ENCODE peak calls at places on chromosomes 12 and 14, in four cellular contexts. One of them, this sample, is unnamed.

GRCh38 chr12:21330682-21331253 is 3.9 kb downstream of the SLCO1A2 start:
- DNase-seq in K562: no peak
- DNase-seq in NCI-H524: no peak
- DNase-seq in hippocampal formation: no peak
- DNase-seq in this sample: no peak

GRCh38 chr12:71011261-71011660 is 90.7 kb upstream of the PTPRR start:
- DNase-seq in hippocampal formation: no peak
- DNase-seq in K562: no peak
- DNase-seq in NCI-H524: no peak
- DNase-seq in this sample: no peak

GRCh38 chr14:100156776-100157175 is 2.7 kb downstream of the DEGS2 start:
- DNase-seq in K562: no peak
- DNase-seq in NCI-H524: no peak
- DNase-seq in hippocampal formation: no peak
- DNase-seq in this sample: no peak

GRCh38 chr14:100674897-100675618 is 51.6 kb upstream of the DLK1 start:
- DNase-seq in K562: no peak
- DNase-seq in NCI-H524: no peak
- DNase-seq in hippocampal formation: no peak
- DNase-seq in this sample: no peak

GRCh38 chr12:27185234-27186045 is 58.6 kb upstream of the STK38L start:
- DNase-seq in NCI-H524: no peak
- DNase-seq in K562: no peak
- DNase-seq in hippocampal formation: no peak
- DNase-seq in this sample: peak

GRCh38 chr12:107645630-107646333 is 39.8 kb upstream of the PWP1 start:
- DNase-seq in K562: no peak
- DNase-seq in hippocampal formation: no peak
- DNase-seq in NCI-H524: no peak
- DNase-seq in this sample: peak

GRCh38 chr14:88002421-88002820 is 2.5 kb upstream of the GPR65 start:
- DNase-seq in NCI-H524: no peak
- DNase-seq in hippocampal formation: no peak
- DNase-seq in K562: no peak
- DNase-seq in this sample: no peak

GRCh38 chr12:122138181-122138580 is 35.8 kb downstream of the IL31 start:
- DNase-seq in K562: no peak
- DNase-seq in hippocampal formation: no peak
- DNase-seq in NCI-H524: no peak
- DNase-seq in this sample: no peak

GRCh38 chr12:54051916-54052744 is 1.5 kb upstream of the HOXC4 start:
- DNase-seq in NCI-H524: no peak
- DNase-seq in hippocampal formation: no peak
- DNase-seq in K562: no peak
- DNase-seq in this sample: no peak

GRCh38 chr12:118164798-118165486 is 29.0 kb downstream of the PEBP1 start:
- DNase-seq in hippocampal formation: peak
- DNase-seq in NCI-H524: no peak
- DNase-seq in K562: no peak
- DNase-seq in this sample: peak

GRCh38 chr12:452667-453210 is 7.0 kb upstream of the B4GALNT3 start:
- DNase-seq in NCI-H524: no peak
- DNase-seq in K562: peak
- DNase-seq in hippocampal formation: no peak
- DNase-seq in this sample: no peak

GRCh38 chr12:26473291-26473690 is 277.9 kb downstream of the SSPN start:
- DNase-seq in NCI-H524: peak
- DNase-seq in hippocampal formation: no peak
- DNase-seq in K562: no peak
- DNase-seq in this sample: no peak

GRCh38 chr14:96584199-96584906 is 82.2 kb downstream of the PAPOLA start:
- DNase-seq in NCI-H524: peak
- DNase-seq in hippocampal formation: no peak
- DNase-seq in K562: peak
- DNase-seq in this sample: peak

GRCh38 chr14:35366048-35366428 is 38.5 kb downstream of the NFKBIA start:
- DNase-seq in K562: no peak
- DNase-seq in hippocampal formation: no peak
- DNase-seq in NCI-H524: no peak
- DNase-seq in this sample: peak

GRCh38 chr12:90908465-90908864 is 46.5 kb downstream of the CCER1 start:
- DNase-seq in hippocampal formation: no peak
- DNase-seq in K562: no peak
- DNase-seq in NCI-H524: no peak
- DNase-seq in this sample: peak

GRCh38 chr12:54082402-54082892 is 28.8 kb downstream of the HOXC4 start:
- DNase-seq in NCI-H524: no peak
- DNase-seq in hippocampal formation: no peak
- DNase-seq in K562: peak
- DNase-seq in this sample: no peak

GRCh38 chr12:64801381-64801780 is 23.1 kb upstream of the TBC1D30 start:
- DNase-seq in hippocampal formation: no peak
- DNase-seq in K562: no peak
- DNase-seq in NCI-H524: no peak
- DNase-seq in this sample: peak

GRCh38 chr12:63906876-63907275 is 62.4 kb downstream of the SRGAP1 start:
- DNase-seq in K562: no peak
- DNase-seq in hippocampal formation: no peak
- DNase-seq in NCI-H524: no peak
- DNase-seq in this sample: no peak

GRCh38 chr12:27785882-27786570 is 6.0 kb upstream of the MANSC4 start:
- DNase-seq in hippocampal formation: no peak
- DNase-seq in K562: no peak
- DNase-seq in NCI-H524: no peak
- DNase-seq in this sample: peak

GRCh38 chr12:7060353-7060954 is at the start of gene C1S:
- DNase-seq in hippocampal formation: no peak
- DNase-seq in NCI-H524: no peak
- DNase-seq in K562: peak
- DNase-seq in this sample: peak

GRCh38 chr14:57884175-57884574 is 18.3 kb upstream of the SLC35F4 start:
- DNase-seq in hippocampal formation: no peak
- DNase-seq in K562: no peak
- DNase-seq in NCI-H524: no peak
- DNase-seq in this sample: no peak

GRCh38 chr12:97308576-97309198 is 153.9 kb upstream of the RMST start:
- DNase-seq in hippocampal formation: no peak
- DNase-seq in K562: peak
- DNase-seq in NCI-H524: peak
- DNase-seq in this sample: peak

GRCh38 chr12:26713885-26714383 is 119.1 kb downstream of the ITPR2 start:
- DNase-seq in K562: no peak
- DNase-seq in NCI-H524: no peak
- DNase-seq in hippocampal formation: no peak
- DNase-seq in this sample: no peak

GRCh38 chr12:76883826-76884225 is 5.0 kb upstream of the CSRP2 start:
- DNase-seq in hippocampal formation: no peak
- DNase-seq in K562: no peak
- DNase-seq in NCI-H524: no peak
- DNase-seq in this sample: no peak

GRCh38 chr12:19694627-19695026 is 255.3 kb downstream of the AEBP2 start:
- DNase-seq in NCI-H524: no peak
- DNase-seq in K562: no peak
- DNase-seq in hippocampal formation: no peak
- DNase-seq in this sample: no peak

GRCh38 chr14:63134801-63135200 is 69.4 kb upstream of the RHOJ start:
- DNase-seq in NCI-H524: peak
- DNase-seq in hippocampal formation: no peak
- DNase-seq in K562: no peak
- DNase-seq in this sample: peak

GRCh38 chr12:89544730-89545184 is 18.9 kb upstream of the POC1B start:
- DNase-seq in K562: no peak
- DNase-seq in NCI-H524: peak
- DNase-seq in hippocampal formation: peak
- DNase-seq in this sample: peak

GRCh38 chr12:15956413-15957185 is 45.5 kb downstream of the DERA start:
- DNase-seq in NCI-H524: no peak
- DNase-seq in K562: no peak
- DNase-seq in hippocampal formation: no peak
- DNase-seq in this sample: no peak

GRCh38 chr12:46892034-46892705 is 66.4 kb upstream of the SLC38A4 start:
- DNase-seq in NCI-H524: no peak
- DNase-seq in hippocampal formation: no peak
- DNase-seq in K562: no peak
- DNase-seq in this sample: no peak

GRCh38 chr12:105253882-105254513 is 18.0 kb upstream of the APPL2 start:
- DNase-seq in hippocampal formation: no peak
- DNase-seq in K562: peak
- DNase-seq in NCI-H524: no peak
- DNase-seq in this sample: peak

GRCh38 chr14:96997996-96998395 is 200.8 kb downstream of the VRK1 start:
- DNase-seq in K562: no peak
- DNase-seq in hippocampal formation: no peak
- DNase-seq in NCI-H524: no peak
- DNase-seq in this sample: no peak

GRCh38 chr12:102300824-102301461 is 103.3 kb upstream of the PMCH start:
- DNase-seq in NCI-H524: no peak
- DNase-seq in K562: peak
- DNase-seq in hippocampal formation: no peak
- DNase-seq in this sample: peak

GRCh38 chr12:62919827-62920226 is 15.1 kb downstream of the PPM1H start:
- DNase-seq in NCI-H524: peak
- DNase-seq in K562: no peak
- DNase-seq in hippocampal formation: peak
- DNase-seq in this sample: peak

GRCh38 chr14:69149461-69150244 is 3.3 kb downstream of the DCAF5 start:
- DNase-seq in hippocampal formation: no peak
- DNase-seq in NCI-H524: no peak
- DNase-seq in K562: no peak
- DNase-seq in this sample: peak

GRCh38 chr14:52175982-52176502 is 91.5 kb upstream of the PTGDR start:
- DNase-seq in hippocampal formation: no peak
- DNase-seq in NCI-H524: no peak
- DNase-seq in K562: no peak
- DNase-seq in this sample: no peak

GRCh38 chr14:94366146-94366887 is 22.1 kb downstream of the SERPINA1 start:
- DNase-seq in NCI-H524: no peak
- DNase-seq in hippocampal formation: no peak
- DNase-seq in K562: no peak
- DNase-seq in this sample: no peak

GRCh38 chr12:3752741-3753486 is at the start of gene CRACR2A:
- DNase-seq in hippocampal formation: no peak
- DNase-seq in K562: peak
- DNase-seq in NCI-H524: peak
- DNase-seq in this sample: peak

GRCh38 chr12:24530689-24531088 is 418.2 kb downstream of the BCAT1 start:
- DNase-seq in K562: no peak
- DNase-seq in hippocampal formation: no peak
- DNase-seq in NCI-H524: no peak
- DNase-seq in this sample: no peak